ENCODE peak calls at places on chromosomes 2 and 18, in eight cellular contexts. S, P, G, T, B, A, F and W are unnamed samples. For H3K9me2, the result is how much of the 10 kb centered on the place peaks cover.

GRCh38 chr2:194610297-194610696 is 1046.7 kb upstream of the SLC39A10 start:
- DNase-seq in S (no peak), P (no peak), G (no peak), T (no peak), B (no peak), A (no peak), F (no peak), W (peak)

GRCh38 chr18:72261562-72261961 is 282.6 kb downstream of the CBLN2 start:
- DNase-seq in S (no peak), P (peak), G (no peak), T (no peak), B (no peak), A (no peak), F (peak), W (no peak)

GRCh38 chr18:64966667-64967066 is 784.1 kb upstream of the CDH7 start:
- DNase-seq in S (no peak), P (peak), G (no peak), T (peak), B (no peak), A (peak), F (no peak), W (peak)

GRCh38 chr2:124875627-124876244 is 850.6 kb downstream of the CNTNAP5 start:
- DNase-seq in S (no peak), P (no peak), G (no peak), T (no peak), B (no peak), A (no peak), F (no peak), W (no peak)

GRCh38 chr18:60122339-60122738 is 222.5 kb downstream of the PMAIP1 start:
- DNase-seq in S (no peak), P (no peak), G (no peak), T (no peak), B (no peak), A (no peak), F (no peak), W (no peak)

GRCh38 chr2:239715202-239715601 is 309.9 kb downstream of the NDUFA10 start:
- DNase-seq in S (no peak), P (no peak), G (no peak), T (no peak), B (no peak), A (no peak), F (no peak), W (no peak)

GRCh38 chr2:126761256-126761980 is 105.5 kb downstream of the GYPC start:
- DNase-seq in S (no peak), P (no peak), G (no peak), T (no peak), B (no peak), A (no peak), F (no peak), W (no peak)

GRCh38 chr2:232505805-232506360 is 14.3 kb upstream of the PRSS56 start:
- DNase-seq in S (no peak), P (no peak), G (no peak), T (peak), B (no peak), A (no peak), F (no peak), W (no peak)

GRCh38 chr2:118186110-118186857 is 98.0 kb downstream of the INSIG2 start:
- DNase-seq in S (peak), P (peak), G (peak), T (peak), B (peak), A (peak), F (peak), W (peak)

GRCh38 chr2:120939595-120940318 is 204.1 kb downstream of the GLI2 start:
- DNase-seq in S (peak), P (peak), G (no peak), T (no peak), B (no peak), A (peak), F (peak), W (no peak)

GRCh38 chr2:201978988-201979387 is 54.7 kb upstream of the FZD7 start:
- DNase-seq in S (no peak), P (no peak), G (no peak), T (no peak), B (no peak), A (no peak), F (no peak), W (no peak)

GRCh38 chr2:168816369-168816768 is 13.9 kb downstream of the NOSTRIN start:
- DNase-seq in S (peak), P (peak), G (peak), T (no peak), B (no peak), A (peak), F (no peak), W (no peak)

DNA sequence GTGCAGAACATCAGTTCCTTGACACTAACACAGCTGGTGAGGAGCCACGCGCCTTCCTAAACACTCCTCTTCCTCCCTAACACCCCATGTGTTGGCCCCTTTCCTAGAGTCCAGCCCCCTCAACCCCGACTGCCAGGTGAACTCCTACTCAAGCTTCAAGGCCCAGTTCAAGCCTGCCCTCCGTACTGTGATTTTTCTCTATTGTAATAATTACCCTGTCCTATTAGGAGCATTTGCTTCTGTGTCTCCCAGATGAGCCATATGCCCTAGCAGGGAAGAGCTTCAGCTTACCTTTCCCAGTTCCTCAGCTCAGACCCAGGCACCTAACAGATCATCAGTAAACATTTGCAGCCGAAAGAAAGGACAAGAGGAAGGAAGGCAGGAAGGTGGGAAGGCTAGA is 130.6 kb upstream of the SALL3 start:
- DNase-seq in S (no peak), P (no peak), G (no peak), T (no peak), B (no peak), A (no peak), F (no peak), W (no peak)
- H3K9me2 ChIP-seq in S (under half), P (under half), G (under half), T (under half), B (under half), A (under half), F (under half), W (under half)

GRCh38 chr2:3574155-3574554 is 905 bp upstream of the RPS7 start:
- DNase-seq in S (no peak), P (no peak), G (no peak), T (no peak), B (no peak), A (no peak), F (no peak), W (no peak)

GRCh38 chr2:3571284-3571683 is 3.8 kb upstream of the RPS7 start:
- DNase-seq in S (no peak), P (no peak), G (no peak), T (no peak), B (no peak), A (no peak), F (no peak), W (no peak)

GRCh38 chr2:3578987-3579386 is 3.9 kb downstream of the RPS7 start:
- DNase-seq in S (peak), P (no peak), G (no peak), T (no peak), B (no peak), A (no peak), F (no peak), W (no peak)

GRCh38 chr2:3572620-3573019 is 2.4 kb upstream of the RPS7 start:
- DNase-seq in S (no peak), P (no peak), G (no peak), T (no peak), B (no peak), A (no peak), F (peak), W (no peak)

GRCh38 chr2:3575534-3576324 is 669 bp downstream of the RPS7 start:
- DNase-seq in S (peak), P (peak), G (no peak), T (peak), B (no peak), A (no peak), F (peak), W (peak)
- H3K9me2 ChIP-seq in S (under half), P (under half), G (under half), T (under half), B (under half), A (under half), F (under half), W (under half)

DNA sequence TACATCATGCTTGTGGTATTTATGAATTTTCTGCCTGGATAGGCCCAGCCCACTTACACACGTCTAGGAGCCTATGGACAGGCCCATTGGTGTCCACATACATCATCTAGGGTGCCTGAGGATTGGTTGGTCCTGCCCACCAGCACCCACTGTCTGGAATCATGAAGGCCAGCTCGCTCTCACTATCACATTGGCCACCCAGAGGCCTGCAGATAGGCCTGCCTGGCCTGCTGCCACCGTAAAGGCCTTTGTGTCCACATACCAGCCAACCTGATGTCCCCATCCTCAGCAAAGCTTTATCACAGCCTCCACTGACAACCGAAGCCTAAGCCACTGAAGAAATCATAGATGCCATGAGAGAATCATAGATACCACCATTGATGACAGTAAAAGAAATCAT is 40.2 kb downstream of the METTL21A start:
- DNase-seq in S (no peak), P (no peak), G (no peak), T (no peak), B (no peak), A (no peak), F (no peak), W (no peak)
- H3K9me2 ChIP-seq in S (under half), P (under half), G (under half), T (under half), B (under half), A (under half), F (under half), W (under half)

GRCh38 chr2:235844561-235844960 is 323.6 kb downstream of the GBX2 start:
- DNase-seq in S (no peak), P (no peak), G (no peak), T (no peak), B (no peak), A (no peak), F (no peak), W (no peak)
- H3K9me2 ChIP-seq in S (under half), P (under half), G (under half), T (under half), B (under half), A (under half), F (under half), W (under half)

DNA sequence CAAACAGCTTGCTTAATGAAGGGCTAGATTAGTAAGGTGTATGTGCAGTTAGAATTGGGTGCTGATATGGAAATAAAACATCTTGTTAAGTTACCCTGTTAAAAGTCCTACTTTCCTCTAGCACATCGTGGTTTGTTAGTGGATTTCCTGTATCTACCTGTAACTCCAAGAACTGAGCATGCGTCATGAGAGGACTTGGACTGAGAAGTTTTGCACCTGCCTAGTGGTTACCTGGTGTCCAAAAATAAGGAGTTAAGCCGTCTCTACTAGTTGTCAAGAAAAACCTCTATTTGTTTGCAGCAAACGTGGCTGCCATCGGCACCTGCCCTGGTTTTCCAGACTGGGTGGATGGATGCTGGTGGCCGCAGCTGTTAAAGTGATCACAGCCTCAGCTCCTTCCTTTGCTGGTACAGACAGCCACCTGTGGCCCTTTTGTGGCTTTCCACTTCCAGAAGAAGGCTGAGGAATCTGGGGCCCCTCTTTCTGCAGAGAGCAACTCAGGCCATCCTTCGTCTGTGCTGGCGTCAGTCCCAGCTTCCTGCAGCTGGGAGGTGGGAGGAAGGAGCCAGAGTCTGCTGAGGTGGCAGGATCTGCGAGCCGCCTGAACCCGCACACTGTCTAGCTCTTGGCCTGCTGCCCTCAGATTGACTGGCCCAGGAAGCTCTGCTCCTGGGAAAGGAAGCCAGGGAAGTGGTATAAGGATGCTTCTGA is 56.8 kb downstream of the CABLES1 start:
- DNase-seq in S (peak), P (peak), G (no peak), T (peak), B (no peak), A (peak), F (no peak), W (no peak)
- H3K9me2 ChIP-seq in S (under half), P (under half), G (under half), T (under half), B (under half), A (under half), F (under half), W (under half)

GRCh38 chr2:60514886-60515407 is 38.5 kb downstream of the BCL11A start:
- DNase-seq in S (no peak), P (no peak), G (no peak), T (no peak), B (no peak), A (no peak), F (no peak), W (no peak)
- H3K9me2 ChIP-seq in S (under half), P (under half), G (under half), T (under half), B (under half), A (under half), F (under half), W (under half)

DNA sequence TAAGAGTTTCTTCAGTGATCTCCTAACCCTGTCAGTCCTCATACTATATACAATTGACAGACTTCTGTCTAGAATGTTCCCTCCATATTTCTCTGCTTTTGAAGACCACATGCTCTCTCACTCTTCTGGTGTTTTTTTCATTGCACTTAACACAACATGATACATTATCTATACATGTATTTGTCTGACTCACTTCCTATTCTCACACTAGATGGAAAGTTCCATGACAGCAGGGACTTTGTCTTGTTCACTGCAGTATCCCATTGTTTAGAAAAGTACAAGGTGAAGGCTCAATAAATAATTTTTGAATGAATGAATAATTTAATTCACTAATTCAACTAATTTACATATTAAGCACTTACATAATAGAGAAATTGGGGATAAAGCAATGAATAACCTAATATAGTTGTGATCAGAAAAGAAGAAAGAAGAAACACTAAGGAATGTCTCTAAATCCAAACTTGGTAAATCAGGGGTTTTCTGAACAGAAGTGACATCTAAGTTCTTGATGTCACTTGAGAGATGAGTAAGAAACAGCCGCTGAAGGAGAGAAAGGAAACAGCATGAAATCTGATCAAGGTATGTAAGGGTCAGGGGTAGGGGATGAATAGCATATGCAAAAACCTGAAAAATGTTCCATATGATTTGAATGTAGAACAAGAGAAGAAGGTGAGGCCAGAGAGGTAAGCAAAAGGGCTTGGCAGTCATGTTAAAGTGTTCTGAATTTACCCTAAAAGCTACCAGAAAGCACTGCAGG is 42.4 kb downstream of the MBD2 start:
- DNase-seq in S (peak), P (no peak), G (no peak), T (no peak), B (no peak), A (peak), F (peak), W (no peak)
- H3K9me2 ChIP-seq in S (under half), P (under half), G (under half), T (under half), B (under half), A (under half), F (under half), W (under half)